ENCODE peak calls at places on chromosome X, in five cellular contexts. Z is D341Med, A is SW480, H is KG1, Q is hypothalamus. E is an unnamed sample.
A peak's percentile ranks its signal among the peaks of the same experiment; 100 is the strongest.

GRCh38 chrX:23493941-23494374 is 159.3 kb downstream of the PTCHD1 start:
- DNase-seq in Z (no peak), A (no peak), H (peak; percentile 3), Q (no peak), E (no peak)

GRCh38 chrX:7191681-7192110 is 43.7 kb upstream of the PUDP start:
- DNase-seq in Z (no peak), A (no peak), H (no peak), Q (no peak), E (no peak)

GRCh38 chrX:120499301-120500097 is 30.4 kb upstream of the LAMP2 start:
- DNase-seq in Z (no peak), A (no peak), H (no peak), Q (no peak), E (no peak)

GRCh38 chrX:42456301-42456700 is 321.7 kb downstream of the PPP1R2C start:
- DNase-seq in Z (no peak), A (no peak), H (no peak), Q (no peak), E (no peak)

GRCh38 chrX:17706676-17707075 is 30.6 kb upstream of the SCML1 start:
- DNase-seq in Z (no peak), A (no peak), H (no peak), Q (no peak), E (no peak)

GRCh38 chrX:13283512-13283911 is 36.3 kb downstream of the ATXN3L start:
- DNase-seq in Z (no peak), A (no peak), H (no peak), Q (no peak), E (no peak)

GRCh38 chrX:11100281-11101035 is 10.7 kb upstream of the HCCS start:
- DNase-seq in Z (peak; percentile 49), A (no peak), H (no peak), Q (no peak), E (no peak)

GRCh38 chrX:150548684-150549083 is 19.7 kb upstream of the MTM1 start:
- DNase-seq in Z (no peak), A (peak; percentile 24), H (no peak), Q (no peak), E (no peak)

GRCh38 chrX:149799095-149799721 is 17.5 kb downstream of the MAGEA9 start:
- DNase-seq in Z (no peak), A (no peak), H (no peak), Q (no peak), E (no peak)

GRCh38 chrX:39957816-39958561 is 139.8 kb downstream of the BCOR start:
- DNase-seq in Z (no peak), A (peak; percentile 20), H (no peak), Q (no peak), E (no peak)

GRCh38 chrX:140762061-140762460 is 52.5 kb downstream of the LINC00632 start:
- DNase-seq in Z (peak; percentile 35), A (peak; percentile 42), H (no peak), Q (no peak), E (peak; percentile 31)

GRCh38 chrX:86023806-86024205 is 23.6 kb downstream of the CHM start:
- DNase-seq in Z (no peak), A (no peak), H (no peak), Q (no peak), E (no peak)

GRCh38 chrX:26925088-26925487 is 538.1 kb downstream of the PPP4R3C start:
- DNase-seq in Z (no peak), A (no peak), H (no peak), Q (no peak), E (no peak)

GRCh38 chrX:46620505-46620904 is 46.9 kb downstream of the CHST7 start:
- DNase-seq in Z (no peak), A (no peak), H (no peak), Q (no peak), E (no peak)

GRCh38 chrX:39967348-39967747 is 130.4 kb downstream of the BCOR start:
- DNase-seq in Z (no peak), A (no peak), H (no peak), Q (no peak), E (no peak)

GRCh38 chrX:101377542-101377941 is 8.4 kb downstream of the BTK start:
- DNase-seq in Z (no peak), A (no peak), H (no peak), Q (no peak), E (no peak)

GRCh38 chrX:103477496-103477895 is 41.8 kb downstream of the RAB40A start:
- DNase-seq in Z (no peak), A (no peak), H (no peak), Q (no peak), E (no peak)

GRCh38 chrX:67524950-67525691 is 18.7 kb upstream of the AR start:
- DNase-seq in Z (no peak), A (no peak), H (no peak), Q (no peak), E (no peak)

GRCh38 chrX:110316351-110317078 is 1.4 kb downstream of the AMMECR1 start:
- DNase-seq in Z (no peak), A (peak; percentile 21), H (no peak), Q (no peak), E (no peak)

GRCh38 chrX:120456973-120457372 is 12.1 kb downstream of the LAMP2 start:
- DNase-seq in Z (no peak), A (peak; percentile 14), H (no peak), Q (no peak), E (no peak)